ENCODE peak calls at places on chromosomes 5 and 9, in ten cellular contexts. Z, K, N, D, Y, P, R, I, U and T are unnamed samples.

GRCh38 chr5:117889592-117889991 is 1098.8 kb downstream of the DTWD2 start:
- DNase-seq in Z (no peak), D (no peak), K (no peak), N (no peak), R (no peak), Y (no peak), I (no peak), P (no peak), U (no peak), T (no peak)

GRCh38 chr5:38718874-38719391 is 126.9 kb upstream of the OSMR start:
- DNase-seq in D (no peak), U (no peak), N (no peak), Y (no peak), P (no peak), Z (no peak), I (no peak), R (no peak), K (no peak), T (peak)

GRCh38 chr5:3598236-3598635 is 2.6 kb downstream of the IRX1 start:
- DNase-seq in U (no peak), N (no peak), I (no peak), Y (no peak), R (no peak), D (no peak), P (no peak), Z (no peak), K (no peak), T (no peak)

GRCh38 chr9:32783168-32783891 is at the start of gene TMEM215:
- DNase-seq in U (no peak), K (peak), N (no peak), P (no peak), I (no peak), Y (no peak), Z (no peak), R (no peak), D (no peak), T (no peak)

GRCh38 chr9:132798817-132799790 is 79.0 kb downstream of the AK8 start:
- DNase-seq in P (no peak), I (no peak), D (peak), N (peak), Y (no peak), R (no peak), U (no peak), K (peak), Z (peak), T (no peak)

GRCh38 chr9:115923903-115924668 is 229.5 kb upstream of the PAPPA start:
- DNase-seq in I (no peak), Y (no peak), D (no peak), U (no peak), P (no peak), Z (no peak), K (no peak), N (no peak), R (no peak), T (no peak)

GRCh38 chr9:121718063-121718462 is 66.6 kb downstream of the DAB2IP start:
- DNase-seq in D (no peak), Z (no peak), N (no peak), U (no peak), P (no peak), Y (peak), I (no peak), R (no peak), K (no peak), T (no peak)

GRCh38 chr5:32984851-32985250 is 273.7 kb downstream of the NPR3 start:
- DNase-seq in D (no peak), N (peak), P (no peak), Z (no peak), Y (no peak), K (no peak), I (no peak), R (no peak), U (no peak), T (no peak)

GRCh38 chr9:134544388-134545212 is 97.0 kb upstream of the COL5A1 start:
- DNase-seq in Z (no peak), R (no peak), I (no peak), N (peak), K (peak), P (no peak), Y (peak), U (no peak), D (no peak), T (no peak)

GRCh38 chr5:180212363-180213255 is 3.6 kb upstream of the RASGEF1C start:
- DNase-seq in R (no peak), Z (peak), D (no peak), Y (peak), I (no peak), U (no peak), K (no peak), N (peak), P (no peak), T (no peak)

GRCh38 chr9:106969696-106970095 is 106.7 kb downstream of the ZNF462 start:
- DNase-seq in R (no peak), U (no peak), P (no peak), N (no peak), Y (no peak), Z (no peak), D (no peak), I (no peak), K (no peak), T (no peak)

GRCh38 chr9:7240569-7241311 is 483.0 kb downstream of the KDM4C start:
- DNase-seq in Z (no peak), Y (no peak), R (no peak), U (no peak), K (peak), P (no peak), I (no peak), D (no peak), N (no peak), T (no peak)

GRCh38 chr9:14027114-14027812 is 286.7 kb downstream of the NFIB start:
- DNase-seq in P (no peak), R (peak), I (no peak), Z (no peak), U (no peak), Y (peak), N (peak), K (no peak), D (peak), T (no peak)
- TF ChIP-seq POLR2AphosphoS5 in P (no peak), R (no peak), I (no peak), Z (no peak), U (no peak), Y (peak), N (peak), K (no peak), D (peak), T (no peak)

GRCh38 chr9:127541865-127542264 is 70.2 kb upstream of the STXBP1 start:
- DNase-seq in Z (no peak), I (no peak), D (no peak), P (no peak), R (no peak), Y (peak), N (no peak), U (no peak), K (no peak), T (no peak)
- TF ChIP-seq POLR2AphosphoS5 in Z (no peak), I (no peak), D (no peak), P (no peak), R (no peak), Y (no peak), N (no peak), U (no peak), K (no peak), T (no peak)

GRCh38 chr5:124650960-124651662 is 95.3 kb downstream of the ZNF608 start:
- DNase-seq in D (no peak), U (no peak), N (peak), Z (no peak), Y (no peak), R (no peak), K (no peak), P (no peak), I (no peak), T (no peak)

GRCh38 chr5:124649548-124650501 is 96.6 kb downstream of the ZNF608 start:
- DNase-seq in N (peak), D (peak), I (peak), P (no peak), K (no peak), Y (no peak), R (no peak), Z (peak), U (peak), T (peak)

GRCh38 chr5:124652892-124653441 is 93.5 kb downstream of the ZNF608 start:
- DNase-seq in P (no peak), R (no peak), I (no peak), N (no peak), D (no peak), Z (no peak), Y (no peak), K (no peak), U (no peak), T (no peak)

GRCh38 chr5:124652514-124652819 is 94.0 kb downstream of the ZNF608 start:
- DNase-seq in Y (no peak), D (no peak), P (no peak), N (no peak), Z (no peak), K (no peak), R (no peak), I (no peak), U (no peak), T (no peak)

GRCh38 chr5:124651663-124652513 is 94.6 kb downstream of the ZNF608 start:
- DNase-seq in Z (peak), Y (peak), K (peak), N (peak), D (peak), R (peak), U (no peak), I (peak), P (no peak), T (no peak)
- TF ChIP-seq POLR2AphosphoS5 in Z (no peak), Y (peak), K (peak), N (no peak), D (peak), R (peak), U (peak), I (no peak), P (peak), T (no peak)

GRCh38 chr5:51832934-51833470 is 449.8 kb downstream of the ISL1 start:
- DNase-seq in K (no peak), I (no peak), R (no peak), Y (no peak), N (no peak), P (no peak), U (no peak), D (no peak), Z (no peak), T (no peak)

GRCh38 chr5:51829691-51830090 is 446.4 kb downstream of the ISL1 start:
- DNase-seq in K (no peak), Z (no peak), U (no peak), D (no peak), P (no peak), Y (no peak), N (peak), I (no peak), R (no peak), T (peak)

DNA sequence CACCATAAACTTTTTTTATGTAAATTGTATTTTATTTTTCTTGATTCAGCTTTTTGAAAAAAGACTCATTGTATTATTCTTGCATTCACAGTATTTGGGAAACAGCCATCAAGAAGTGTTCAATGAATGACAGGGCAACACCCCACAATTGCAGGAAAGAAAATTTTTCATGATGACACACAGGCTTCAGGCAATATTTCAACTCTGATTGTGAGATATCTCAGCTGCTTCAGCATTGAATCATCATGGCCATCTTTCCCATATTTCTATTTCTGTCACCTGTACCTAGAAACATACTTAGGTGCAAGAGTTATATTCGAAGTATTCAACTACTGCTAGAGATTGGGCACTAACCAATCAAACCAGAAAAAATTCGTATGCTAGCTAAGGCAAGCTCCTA is 446.0 kb downstream of the ISL1 start:
- DNase-seq in Y (no peak), K (no peak), Z (no peak), I (no peak), P (no peak), R (no peak), D (no peak), U (no peak), N (no peak), T (no peak)
- TF ChIP-seq POLR2AphosphoS5 in Y (no peak), K (no peak), Z (no peak), I (no peak), P (no peak), R (no peak), D (no peak), U (no peak), N (no peak), T (no peak)

DNA sequence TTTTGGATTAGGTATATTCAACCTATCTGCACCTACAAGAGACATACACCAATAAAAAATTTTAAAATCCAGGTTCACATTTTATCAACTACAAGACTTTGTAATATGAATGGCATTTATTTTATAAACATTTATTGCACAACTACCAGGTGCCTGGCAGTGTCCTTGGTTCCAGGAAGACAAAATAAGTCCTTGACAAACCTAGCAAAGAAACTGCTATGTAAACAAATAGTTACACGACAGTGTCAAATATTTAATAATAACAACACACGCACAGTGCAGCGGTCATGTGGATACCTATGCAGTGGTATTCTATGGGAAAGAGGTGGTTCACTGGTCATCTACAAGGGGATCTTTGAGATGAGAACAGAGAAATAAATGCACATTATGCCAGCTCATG is 120.7 kb downstream of the MYO10 start:
- DNase-seq in Z (no peak), D (peak), R (no peak), Y (no peak), I (no peak), N (no peak), U (no peak), K (no peak), P (no peak), T (no peak)
- TF ChIP-seq POLR2AphosphoS5 in Z (no peak), D (no peak), R (no peak), Y (no peak), I (no peak), N (no peak), U (no peak), K (no peak), P (no peak), T (no peak)

DNA sequence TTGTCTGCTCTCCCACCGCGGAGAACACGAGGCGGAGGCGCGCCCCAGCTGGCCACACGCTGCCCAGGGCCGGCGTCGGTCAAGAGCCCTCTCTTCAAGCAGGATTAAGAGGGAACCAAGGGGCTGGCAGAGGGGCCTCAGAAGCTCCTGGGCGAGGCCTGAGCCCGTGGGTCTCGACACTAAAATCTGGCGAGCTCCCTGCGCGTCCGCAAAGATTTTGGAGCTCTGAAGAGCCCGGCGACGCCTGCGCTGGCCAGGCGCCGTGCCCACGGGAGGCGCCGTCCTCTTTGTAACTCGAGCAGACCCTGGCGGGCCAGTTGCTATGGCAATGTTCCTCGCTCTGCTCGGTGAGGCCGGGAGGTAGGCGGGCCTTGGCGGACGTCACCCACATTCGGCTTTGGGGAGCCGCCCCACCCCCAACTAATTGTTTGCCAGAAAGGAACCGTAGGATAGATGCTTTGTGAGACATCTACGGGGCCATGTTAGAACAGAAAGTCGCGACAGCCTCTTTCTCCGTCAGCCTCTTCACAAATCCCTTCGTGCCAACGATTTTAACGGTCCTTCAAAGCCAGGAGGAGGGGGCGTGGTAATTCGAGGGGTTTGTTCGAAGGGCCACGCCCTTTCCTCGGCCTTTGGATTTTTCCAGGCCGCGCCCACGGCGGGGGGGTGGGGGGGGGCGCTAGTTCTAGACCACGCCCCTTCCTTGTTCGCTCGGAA is 735 bp upstream of the CNOT8 start:
- DNase-seq in N (peak), Z (peak), Y (peak), K (peak), P (peak), R (peak), I (peak), D (peak), U (peak), T (no peak)
- TF ChIP-seq POLR2AphosphoS5 in N (peak), Z (no peak), Y (peak), K (peak), P (peak), R (peak), I (peak), D (peak), U (peak), T (peak)

DNA sequence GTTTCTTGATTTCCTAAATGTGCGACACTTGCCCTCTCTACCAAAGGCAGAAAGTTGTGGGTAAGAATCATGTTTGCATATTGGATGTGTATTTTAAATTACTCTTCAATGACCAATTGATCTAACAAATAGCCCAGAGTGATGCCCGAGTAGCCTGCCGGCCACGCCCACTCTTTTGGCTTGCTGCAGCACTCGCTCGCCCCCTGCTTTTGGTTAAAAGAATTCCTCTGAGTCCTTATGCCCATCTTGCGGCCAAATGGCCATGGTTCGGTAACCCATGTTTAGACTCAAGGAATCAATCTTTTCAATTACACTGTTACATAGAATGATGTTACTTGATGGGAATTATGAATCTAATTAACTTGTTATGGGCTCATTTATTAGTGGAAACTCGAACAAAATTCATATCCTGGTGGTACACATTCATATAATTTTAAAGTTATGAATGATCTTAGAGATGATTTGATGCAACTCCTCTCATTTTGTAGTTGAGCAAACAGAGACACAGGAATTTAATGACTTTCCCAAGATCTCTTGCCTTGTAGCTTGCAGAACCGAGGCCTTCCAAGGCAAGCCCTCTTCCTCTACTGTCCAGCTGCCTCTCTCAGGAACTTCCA is 36.5 kb downstream of the PPIC start:
- DNase-seq in U (peak), P (peak), Z (peak), R (no peak), Y (no peak), I (peak), D (peak), N (peak), K (peak), T (no peak)
- TF ChIP-seq POLR2AphosphoS5 in U (no peak), P (no peak), Z (no peak), R (no peak), Y (no peak), I (no peak), D (no peak), N (no peak), K (no peak), T (no peak)